ENCODE peak calls at places on chromosomes 11 and 22, in eight cellular contexts. U, P, T, R, J, O, B and W are unnamed samples.

GRCh38 chr22:48925450-48925849 is 902.2 kb downstream of the BRD1 start:
- DNase-seq in U (no peak), P (no peak), T (no peak), R (no peak), J (no peak), O (no peak), B (no peak), W (no peak)

GRCh38 chr22:41344189-41344788 is 37.5 kb upstream of the TEF start:
- DNase-seq in U (no peak), P (no peak), T (no peak), R (no peak), J (no peak), O (no peak), B (no peak), W (no peak)

GRCh38 chr11:131498631-131499053 is 128.2 kb downstream of the NTM start:
- DNase-seq in U (no peak), P (no peak), T (peak; percentile 43), R (no peak), J (no peak), O (no peak), B (no peak), W (no peak)

GRCh38 chr11:72723508-72723907 is 28.7 kb downstream of the ARAP1 start:
- DNase-seq in U (no peak), P (no peak), T (no peak), R (no peak), J (no peak), O (no peak), B (no peak), W (no peak)

GRCh38 chr11:113363996-113364641 is 23.5 kb upstream of the ANKK1 start:
- DNase-seq in U (no peak), P (no peak), T (no peak), R (no peak), J (no peak), O (no peak), B (peak; percentile 58), W (no peak)

GRCh38 chr22:41574847-41575381 is 14.1 kb downstream of the CSDC2 start:
- DNase-seq in U (no peak), P (no peak), T (no peak), R (no peak), J (peak; percentile 19), O (no peak), B (no peak), W (no peak)

GRCh38 chr11:765025-765801 is 12.1 kb downstream of the GATD1 start:
- DNase-seq in U (no peak), P (no peak), T (peak; percentile 86), R (peak; percentile 19), J (peak; percentile 36), O (peak; percentile 30), B (peak; percentile 92), W (peak; percentile 44)

GRCh38 chr22:36445158-36445668 is 36.2 kb downstream of the TXN2 start:
- DNase-seq in U (no peak), P (no peak), T (no peak), R (no peak), J (peak; percentile 97), O (peak; percentile 99), B (peak; percentile 64), W (peak; percentile 90)

GRCh38 chr11:61744181-61744580 is 8.3 kb upstream of the MYRF start:
- DNase-seq in U (no peak), P (no peak), T (no peak), R (no peak), J (peak; percentile 34), O (peak; percentile 72), B (no peak), W (no peak)

GRCh38 chr11:13405220-13405619 is 57.8 kb downstream of the BTBD10 start:
- DNase-seq in U (no peak), P (no peak), T (no peak), R (no peak), J (no peak), O (no peak), B (no peak), W (no peak)
- TF ChIP-seq CTCF in U (no peak), P (no peak), T (no peak), R (no peak), J (no peak), O (no peak), B (no peak), W (no peak)

GRCh38 chr11:8167796-8168195 is 1.0 kb downstream of the RIC3 start:
- DNase-seq in U (no peak), P (no peak), T (no peak), R (peak; percentile 8), J (peak; percentile 11), O (peak; percentile 10), B (no peak), W (no peak)

DNA sequence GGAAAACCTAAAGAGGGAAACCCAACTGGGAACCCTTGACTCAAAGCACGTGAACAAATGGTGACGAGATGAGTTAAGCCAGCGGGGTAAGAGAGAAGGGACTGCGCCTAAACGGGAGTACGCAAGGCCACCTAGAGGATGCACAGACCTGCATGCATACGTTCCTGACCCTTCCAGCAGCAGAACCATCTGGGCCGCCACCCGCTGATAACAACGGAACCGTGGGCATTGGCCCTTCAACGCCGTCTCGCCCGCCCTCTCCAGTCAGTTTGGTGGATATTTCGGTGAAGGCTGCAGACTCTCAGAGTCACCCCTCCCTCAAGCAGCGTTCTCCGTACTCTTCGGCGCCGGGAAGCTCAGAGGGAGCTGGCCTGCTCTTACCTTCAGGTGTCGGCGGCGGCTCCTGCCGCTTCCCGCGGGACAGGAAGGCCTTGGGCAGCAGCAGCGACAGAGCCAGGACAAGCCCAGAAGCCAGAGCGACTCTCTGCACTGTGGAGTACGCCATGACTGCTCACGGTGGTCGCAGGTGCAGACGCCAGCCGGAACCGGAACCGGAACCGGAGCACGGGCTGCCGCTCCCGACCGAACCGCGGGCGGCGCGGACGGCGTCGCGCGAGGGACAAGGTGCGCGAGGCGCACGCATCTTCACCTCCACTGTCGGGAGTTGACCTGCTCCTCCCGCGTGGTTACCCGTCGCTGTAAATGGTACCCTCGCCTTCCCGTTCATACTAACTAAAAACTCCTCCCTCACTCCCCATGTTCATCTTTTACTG is at the start of gene RIC3:
- DNase-seq in U (peak; percentile 25), P (no peak), T (peak; percentile 71), R (peak; percentile 44), J (no peak), O (no peak), B (peak; percentile 87), W (no peak)
- TF ChIP-seq CTCF in U (no peak), P (no peak), T (peak; percentile 46), R (no peak), J (no peak), O (no peak), B (peak; percentile 59), W (no peak)

GRCh38 chr22:30526656-30527055 is 19.9 kb downstream of the SEC14L6 start:
- DNase-seq in U (no peak), P (no peak), T (no peak), R (no peak), J (no peak), O (no peak), B (no peak), W (no peak)

GRCh38 chr22:30537083-30537731 is 9.3 kb downstream of the SEC14L6 start:
- DNase-seq in U (no peak), P (no peak), T (no peak), R (no peak), J (no peak), O (no peak), B (no peak), W (no peak)

GRCh38 chr22:30535182-30535581 is 11.4 kb downstream of the SEC14L6 start:
- DNase-seq in U (no peak), P (no peak), T (no peak), R (no peak), J (no peak), O (no peak), B (no peak), W (no peak)

GRCh38 chr22:30531651-30532608 is 14.6 kb downstream of the SEC14L6 start:
- DNase-seq in U (no peak), P (no peak), T (no peak), R (no peak), J (no peak), O (no peak), B (no peak), W (no peak)
- TF ChIP-seq CTCF in U (no peak), P (no peak), T (peak; percentile 23), R (no peak), J (no peak), O (no peak), B (no peak), W (peak; percentile 10)

DNA sequence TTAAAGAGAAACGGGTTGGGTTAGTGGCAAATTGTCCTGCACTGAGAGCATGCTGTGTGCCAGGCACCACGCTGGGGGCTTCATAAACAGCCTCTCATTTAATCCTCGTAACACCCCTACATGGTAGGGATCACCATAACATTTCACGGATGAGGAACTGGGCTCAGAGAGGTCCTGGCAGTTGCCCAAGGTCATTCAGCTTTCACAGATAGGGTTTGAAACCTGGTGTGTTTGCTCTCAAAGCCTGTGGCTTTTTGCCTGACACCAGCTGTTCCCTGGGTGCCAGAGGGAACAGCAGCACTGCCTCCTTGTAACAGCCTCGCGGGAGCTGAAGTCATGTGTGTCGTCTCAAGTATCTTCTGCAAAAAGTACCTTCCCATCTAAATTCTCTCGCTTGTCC is 423.7 kb downstream of the MN1 start:
- DNase-seq in U (no peak), P (no peak), T (no peak), R (no peak), J (no peak), O (peak; percentile 18), B (no peak), W (no peak)
- TF ChIP-seq CTCF in U (no peak), P (no peak), T (no peak), R (no peak), J (no peak), O (no peak), B (no peak), W (no peak)

GRCh38 chr22:32829451-32829851 is 27.9 kb downstream of the TIMP3 start:
- DNase-seq in U (no peak), P (no peak), T (no peak), R (no peak), J (no peak), O (no peak), B (no peak), W (no peak)

GRCh38 chr22:32826537-32826936 is 25.0 kb downstream of the TIMP3 start:
- DNase-seq in U (no peak), P (no peak), T (no peak), R (no peak), J (no peak), O (no peak), B (no peak), W (no peak)

GRCh38 chr22:32828561-32828960 is 27.1 kb downstream of the TIMP3 start:
- DNase-seq in U (no peak), P (no peak), T (no peak), R (no peak), J (no peak), O (no peak), B (no peak), W (no peak)

GRCh38 chr22:32827061-32827602 is 25.6 kb downstream of the TIMP3 start:
- DNase-seq in U (no peak), P (no peak), T (no peak), R (no peak), J (no peak), O (no peak), B (no peak), W (no peak)

GRCh38 chr22:32828150-32828549 is 26.6 kb downstream of the TIMP3 start:
- DNase-seq in U (no peak), P (no peak), T (no peak), R (no peak), J (no peak), O (no peak), B (no peak), W (no peak)
- TF ChIP-seq CTCF in U (no peak), P (no peak), T (no peak), R (no peak), J (peak; percentile 22), O (peak; percentile 37), B (no peak), W (no peak)

GRCh38 chr11:68521962-68522626 is 61.5 kb downstream of the PPP6R3 start:
- DNase-seq in U (no peak), P (no peak), T (no peak), R (no peak), J (peak; percentile 18), O (no peak), B (no peak), W (no peak)
- TF ChIP-seq CTCF in U (no peak), P (no peak), T (no peak), R (no peak), J (no peak), O (no peak), B (no peak), W (no peak)